ENCODE peak calls at places on chromosomes 12 and 14, in four cellular contexts. Y is lower lobe of right lung, G is left lung, J is cardiac muscle cell. Q is an unnamed sample.

GRCh38 chr14:23286904-23287479 is 1.1 kb upstream of the HOMEZ start:
- DNase-seq in Y (no peak), G (no peak), J (peak), Q (no peak)

GRCh38 chr14:100140452-100141132 is 18.9 kb downstream of the DEGS2 start:
- DNase-seq in Y (no peak), G (peak), J (peak), Q (no peak)

GRCh38 chr12:130076752-130077151 is 85.5 kb upstream of the FZD10 start:
- DNase-seq in Y (no peak), G (no peak), J (no peak), Q (no peak)

GRCh38 chr12:76003263-76003640 is 28.3 kb downstream of the PHLDA1 start:
- DNase-seq in Y (no peak), G (no peak), J (no peak), Q (no peak)

GRCh38 chr14:92719421-92719820 is 29.0 kb downstream of the LGMN start:
- DNase-seq in Y (no peak), G (no peak), J (no peak), Q (no peak)

GRCh38 chr12:95481072-95481471 is 7.1 kb downstream of the METAP2 start:
- DNase-seq in Y (no peak), G (no peak), J (no peak), Q (no peak)

GRCh38 chr14:24351517-24351916 is 11.7 kb upstream of the RIPK3 start:
- DNase-seq in Y (no peak), G (no peak), J (peak), Q (no peak)

GRCh38 chr12:131922772-131923171 is 6.3 kb upstream of the PUS1 start:
- DNase-seq in Y (no peak), G (no peak), J (no peak), Q (no peak)

GRCh38 chr14:76810953-76811400 is 1.7 kb downstream of the ANGEL1 start:
- DNase-seq in Y (no peak), G (no peak), J (peak), Q (no peak)

GRCh38 chr12:2682301-2683282 is 112.2 kb upstream of the FKBP4 start:
- DNase-seq in Y (no peak), G (no peak), J (peak), Q (no peak)
- TF ChIP-seq CTCF in Y (peak), G (no peak), J (peak), Q (no peak)

GRCh38 chr12:94329366-94329765 is 130.3 kb downstream of the CEP83 start:
- DNase-seq in Y (no peak), G (no peak), J (peak), Q (no peak)
- TF ChIP-seq CTCF in Y (no peak), G (no peak), J (peak), Q (no peak)

GRCh38 chr14:104792945-104793702 is 2.4 kb downstream of the AKT1 start:
- DNase-seq in Y (no peak), G (no peak), J (no peak), Q (no peak)
- TF ChIP-seq CTCF in Y (no peak), G (no peak), J (no peak), Q (no peak)

GRCh38 chr12:12818693-12819092 is 5.5 kb downstream of the DDX47 start:
- DNase-seq in Y (no peak), G (no peak), J (no peak), Q (no peak)

GRCh38 chr12:12817611-12818010 is 4.5 kb downstream of the DDX47 start:
- DNase-seq in Y (no peak), G (no peak), J (no peak), Q (no peak)

GRCh38 chr12:12821975-12822374 is 8.8 kb downstream of the DDX47 start:
- DNase-seq in Y (no peak), G (no peak), J (no peak), Q (no peak)

GRCh38 chr12:12819221-12819620 is 6.1 kb downstream of the DDX47 start:
- DNase-seq in Y (no peak), G (no peak), J (no peak), Q (no peak)

GRCh38 chr12:12819752-12820311 is 6.7 kb downstream of the DDX47 start:
- DNase-seq in Y (no peak), G (no peak), J (peak), Q (no peak)
- TF ChIP-seq CTCF in Y (no peak), G (no peak), J (no peak), Q (no peak)

GRCh38 chr12:89501793-89502192 is 22.8 kb downstream of the GALNT4 start:
- DNase-seq in Y (no peak), G (no peak), J (no peak), Q (no peak)

GRCh38 chr12:89507015-89507824 is 17.4 kb downstream of the GALNT4 start:
- DNase-seq in Y (no peak), G (no peak), J (no peak), Q (no peak)

GRCh38 chr12:89506050-89506449 is 18.5 kb downstream of the GALNT4 start:
- DNase-seq in Y (no peak), G (no peak), J (no peak), Q (no peak)

GRCh38 chr12:89499857-89500256 is 24.7 kb downstream of the GALNT4 start:
- DNase-seq in Y (no peak), G (no peak), J (no peak), Q (no peak)

DNA sequence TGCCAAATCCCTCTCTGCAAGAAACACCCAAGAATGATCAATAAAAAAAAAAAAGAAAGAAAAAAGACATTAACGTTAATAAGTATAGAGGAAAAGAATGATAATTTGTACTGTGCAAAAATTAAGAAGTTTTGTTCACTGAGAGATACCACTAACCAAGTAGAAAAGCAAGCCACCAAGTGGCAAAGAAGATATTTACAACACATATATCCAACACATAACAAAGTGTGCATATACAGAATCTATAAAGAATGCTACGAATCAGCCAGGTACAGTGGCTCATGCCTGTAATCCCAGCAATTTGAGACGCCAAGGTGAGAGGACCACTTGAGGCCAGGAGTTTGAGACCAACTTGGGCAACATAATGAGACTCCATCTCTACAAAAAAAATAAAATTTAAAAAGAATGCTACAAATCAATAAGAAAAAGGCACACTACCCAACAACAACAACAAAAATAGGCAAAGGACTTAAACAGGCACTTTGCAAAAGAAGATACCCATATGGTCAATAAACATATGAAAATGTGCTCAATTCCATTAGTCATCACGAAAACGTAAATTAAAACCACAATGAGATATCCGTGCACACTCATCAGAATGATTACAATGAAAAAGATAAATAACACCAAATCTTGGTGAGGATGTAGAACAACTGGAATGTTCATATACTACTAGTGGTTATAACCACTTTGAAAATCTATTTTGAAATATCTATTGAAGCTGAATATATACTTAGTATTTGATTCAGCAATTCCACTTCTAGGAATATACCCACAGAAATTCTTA is 19.8 kb downstream of the GALNT4 start:
- DNase-seq in Y (no peak), G (no peak), J (peak), Q (no peak)
- TF ChIP-seq CTCF in Y (no peak), G (no peak), J (peak), Q (no peak)

GRCh38 chr14:55120466-55121144 is 8.4 kb upstream of the LGALS3 start:
- DNase-seq in Y (peak), G (no peak), J (peak), Q (no peak)
- TF ChIP-seq CTCF in Y (no peak), G (no peak), J (no peak), Q (no peak)